ENCODE peak calls at places on chromosomes 6 and 20, in seven cellular contexts. One of them, this sample, is unnamed.

GRCh38 chr6:139252018-139252390 is 39.8 kb downstream of the TXLNB start:
- DNase-seq in thoracic aorta: no peak
- DNase-seq in hypothalamus: no peak
- DNase-seq in GM20000: no peak
- DNase-seq in psoas muscle: no peak
- DNase-seq in BE2C: no peak
- DNase-seq in foreskin fibroblast: no peak
- DNase-seq in this sample: no peak

GRCh38 chr6:3798211-3798909 is 46.8 kb upstream of the PXDC1 start:
- DNase-seq in thoracic aorta: no peak
- DNase-seq in hypothalamus: no peak
- DNase-seq in GM20000: no peak
- DNase-seq in psoas muscle: no peak
- DNase-seq in BE2C: no peak
- DNase-seq in foreskin fibroblast: no peak
- DNase-seq in this sample: no peak

GRCh38 chr20:13243826-13244376 is 22.8 kb downstream of the ISM1 start:
- DNase-seq in thoracic aorta: no peak
- DNase-seq in hypothalamus: no peak
- DNase-seq in GM20000: no peak
- DNase-seq in psoas muscle: no peak
- DNase-seq in BE2C: no peak
- DNase-seq in foreskin fibroblast: peak
- DNase-seq in this sample: no peak

GRCh38 chr20:45450097-45450818 is 19.3 kb upstream of the WFDC2 start:
- DNase-seq in thoracic aorta: no peak
- DNase-seq in hypothalamus: no peak
- DNase-seq in GM20000: peak
- DNase-seq in psoas muscle: no peak
- DNase-seq in BE2C: no peak
- DNase-seq in foreskin fibroblast: peak
- DNase-seq in this sample: peak

GRCh38 chr6:1208876-1209275 is 103.0 kb upstream of the FOXQ1 start:
- DNase-seq in thoracic aorta: no peak
- DNase-seq in hypothalamus: no peak
- DNase-seq in GM20000: no peak
- DNase-seq in psoas muscle: no peak
- DNase-seq in BE2C: no peak
- DNase-seq in foreskin fibroblast: no peak
- DNase-seq in this sample: no peak

GRCh38 chr6:148682990-148683389 is 63.8 kb upstream of the UST start:
- DNase-seq in thoracic aorta: no peak
- DNase-seq in hypothalamus: no peak
- DNase-seq in GM20000: no peak
- DNase-seq in psoas muscle: no peak
- DNase-seq in BE2C: no peak
- DNase-seq in foreskin fibroblast: no peak
- DNase-seq in this sample: peak

GRCh38 chr6:163573503-163574179 is 159.1 kb downstream of the QKI start:
- DNase-seq in thoracic aorta: no peak
- DNase-seq in hypothalamus: no peak
- DNase-seq in GM20000: no peak
- DNase-seq in psoas muscle: no peak
- DNase-seq in BE2C: no peak
- DNase-seq in foreskin fibroblast: no peak
- DNase-seq in this sample: no peak

GRCh38 chr6:166529571-166529970 is 56.9 kb downstream of the RAMACL start:
- DNase-seq in thoracic aorta: no peak
- DNase-seq in hypothalamus: no peak
- DNase-seq in GM20000: no peak
- DNase-seq in psoas muscle: no peak
- DNase-seq in BE2C: no peak
- DNase-seq in foreskin fibroblast: no peak
- DNase-seq in this sample: no peak

GRCh38 chr20:45011108-45011526 is 44.8 kb downstream of the STK4 start:
- DNase-seq in thoracic aorta: no peak
- DNase-seq in hypothalamus: peak
- DNase-seq in GM20000: peak
- DNase-seq in psoas muscle: no peak
- DNase-seq in BE2C: peak
- DNase-seq in foreskin fibroblast: peak
- DNase-seq in this sample: peak

GRCh38 chr20:17654649-17655285 is 27.3 kb downstream of the RRBP1 start:
- DNase-seq in thoracic aorta: no peak
- DNase-seq in hypothalamus: no peak
- DNase-seq in GM20000: no peak
- DNase-seq in psoas muscle: peak
- DNase-seq in BE2C: peak
- DNase-seq in foreskin fibroblast: no peak
- DNase-seq in this sample: no peak

GRCh38 chr20:32028647-32029372 is 18.6 kb downstream of the CCM2L start:
- DNase-seq in thoracic aorta: no peak
- DNase-seq in hypothalamus: no peak
- DNase-seq in GM20000: no peak
- DNase-seq in psoas muscle: no peak
- DNase-seq in BE2C: peak
- DNase-seq in foreskin fibroblast: no peak
- DNase-seq in this sample: no peak

GRCh38 chr6:159130846-159131245 is 38.4 kb upstream of the FNDC1 start:
- DNase-seq in thoracic aorta: no peak
- DNase-seq in hypothalamus: no peak
- DNase-seq in GM20000: no peak
- DNase-seq in psoas muscle: no peak
- DNase-seq in BE2C: no peak
- DNase-seq in foreskin fibroblast: no peak
- DNase-seq in this sample: no peak

GRCh38 chr6:17589402-17590116 is 10.5 kb upstream of the FAM8A1 start:
- DNase-seq in thoracic aorta: no peak
- DNase-seq in hypothalamus: no peak
- DNase-seq in GM20000: no peak
- DNase-seq in psoas muscle: no peak
- DNase-seq in BE2C: no peak
- DNase-seq in foreskin fibroblast: peak
- DNase-seq in this sample: no peak

GRCh38 chr6:44258325-44258863 is 1.1 kb upstream of the SLC35B2 start:
- DNase-seq in thoracic aorta: no peak
- DNase-seq in hypothalamus: no peak
- DNase-seq in GM20000: peak
- DNase-seq in psoas muscle: no peak
- DNase-seq in BE2C: no peak
- DNase-seq in foreskin fibroblast: no peak
- DNase-seq in this sample: no peak

GRCh38 chr6:52985228-52985627 is 9.9 kb downstream of the GSTA4 start:
- DNase-seq in thoracic aorta: no peak
- DNase-seq in hypothalamus: no peak
- DNase-seq in GM20000: no peak
- DNase-seq in psoas muscle: no peak
- DNase-seq in BE2C: no peak
- DNase-seq in foreskin fibroblast: no peak
- DNase-seq in this sample: no peak

GRCh38 chr20:57071283-57071701 is 195.1 kb downstream of the BMP7 start:
- DNase-seq in thoracic aorta: no peak
- DNase-seq in hypothalamus: no peak
- DNase-seq in GM20000: no peak
- DNase-seq in psoas muscle: no peak
- DNase-seq in BE2C: no peak
- DNase-seq in foreskin fibroblast: no peak
- DNase-seq in this sample: no peak

GRCh38 chr6:75244063-75244575 is 518 bp upstream of the COX7A2 start:
- DNase-seq in thoracic aorta: no peak
- DNase-seq in hypothalamus: no peak
- DNase-seq in GM20000: no peak
- DNase-seq in psoas muscle: no peak
- DNase-seq in BE2C: no peak
- DNase-seq in foreskin fibroblast: no peak
- DNase-seq in this sample: no peak

GRCh38 chr20:33653218-33653899 is 8.8 kb upstream of the C20orf144 start:
- DNase-seq in thoracic aorta: no peak
- DNase-seq in hypothalamus: peak
- DNase-seq in GM20000: peak
- DNase-seq in psoas muscle: no peak
- DNase-seq in BE2C: peak
- DNase-seq in foreskin fibroblast: peak
- DNase-seq in this sample: peak

GRCh38 chr6:158211273-158212055 is 43.3 kb downstream of the GTF2H5 start:
- DNase-seq in thoracic aorta: no peak
- DNase-seq in hypothalamus: no peak
- DNase-seq in GM20000: no peak
- DNase-seq in psoas muscle: no peak
- DNase-seq in BE2C: no peak
- DNase-seq in foreskin fibroblast: no peak
- DNase-seq in this sample: no peak

GRCh38 chr6:133632906-133633305 is 256.0 kb upstream of the TCF21 start:
- DNase-seq in thoracic aorta: no peak
- DNase-seq in hypothalamus: no peak
- DNase-seq in GM20000: no peak
- DNase-seq in psoas muscle: no peak
- DNase-seq in BE2C: no peak
- DNase-seq in foreskin fibroblast: no peak
- DNase-seq in this sample: no peak

GRCh38 chr6:122081921-122082320 is 317.5 kb upstream of the HSF2 start:
- DNase-seq in thoracic aorta: no peak
- DNase-seq in hypothalamus: no peak
- DNase-seq in GM20000: no peak
- DNase-seq in psoas muscle: no peak
- DNase-seq in BE2C: no peak
- DNase-seq in foreskin fibroblast: no peak
- DNase-seq in this sample: no peak

GRCh38 chr20:16284385-16285100 is 288.7 kb downstream of the KIF16B start:
- DNase-seq in thoracic aorta: no peak
- DNase-seq in hypothalamus: no peak
- DNase-seq in GM20000: no peak
- DNase-seq in psoas muscle: no peak
- DNase-seq in BE2C: no peak
- DNase-seq in foreskin fibroblast: no peak
- DNase-seq in this sample: no peak

GRCh38 chr20:58818585-58819285 is 32.0 kb downstream of the GNAS-AS1 start:
- DNase-seq in thoracic aorta: no peak
- DNase-seq in hypothalamus: no peak
- DNase-seq in GM20000: no peak
- DNase-seq in psoas muscle: no peak
- DNase-seq in BE2C: no peak
- DNase-seq in foreskin fibroblast: peak
- DNase-seq in this sample: no peak

This sample was measured in germinal center.